ENCODE peak calls at places on chromosomes 13 and 19, in seven cellular contexts. Z is left lung, E is transverse colon, P is Peyer's patch, Y is MM.1S, C is brain microvascular endothelial cell, G is tibial nerve. M is an unnamed sample. For H3K27me3, the result is how much of the 10 kb centered on the place peaks cover.

GRCh38 chr19:2949939-2950285 is 5.1 kb upstream of the ZNF77 start:
- DNase-seq in Z (peak), E (no peak), P (no peak), Y (no peak), C (peak), G (peak), M (peak)

GRCh38 chr19:50933640-50934039 is 19.2 kb downstream of the KLK5 start:
- DNase-seq in Z (no peak), E (no peak), P (no peak), Y (no peak), C (peak), G (no peak), M (peak)

GRCh38 chr13:44331446-44331845 is 42.2 kb upstream of the SERP2 start:
- DNase-seq in Z (no peak), E (no peak), P (no peak), Y (no peak), C (peak), G (no peak), M (no peak)

GRCh38 chr13:21338651-21339278 is 120.3 kb downstream of the ZDHHC20 start:
- DNase-seq in Z (no peak), E (no peak), P (no peak), Y (no peak), C (no peak), G (no peak), M (no peak)

GRCh38 chr13:97359181-97360057 is 74.5 kb upstream of the RAP2A start:
- DNase-seq in Z (no peak), E (peak), P (peak), Y (peak), C (peak), G (peak), M (peak)

GRCh38 chr19:11018743-11019142 is 57.9 kb downstream of the SMARCA4 start:
- DNase-seq in Z (peak), E (no peak), P (no peak), Y (no peak), C (no peak), G (no peak), M (peak)

GRCh38 chr13:20340136-20340758 is 108.1 kb upstream of the GJB6 start:
- DNase-seq in Z (no peak), E (no peak), P (no peak), Y (no peak), C (no peak), G (no peak), M (no peak)

GRCh38 chr19:48385461-48386087 is 5.8 kb downstream of the KDELR1 start:
- DNase-seq in Z (no peak), E (peak), P (no peak), Y (peak), C (no peak), G (no peak), M (no peak)

GRCh38 chr13:72314210-72314609 is 413.2 kb downstream of the MZT1 start:
- DNase-seq in Z (no peak), E (no peak), P (no peak), Y (no peak), C (no peak), G (no peak), M (no peak)

GRCh38 chr19:58261968-58262921 is 16.5 kb upstream of the ZNF8 start:
- DNase-seq in Z (no peak), E (no peak), P (no peak), Y (no peak), C (no peak), G (no peak), M (no peak)

GRCh38 chr19:8487137-8487851 is 15.1 kb downstream of the PRAM1 start:
- DNase-seq in Z (peak), E (peak), P (peak), Y (no peak), C (no peak), G (peak), M (no peak)

GRCh38 chr19:38429055-38429810 is 3.2 kb upstream of the RASGRP4 start:
- DNase-seq in Z (no peak), E (no peak), P (no peak), Y (no peak), C (no peak), G (no peak), M (no peak)

GRCh38 chr13:47472516-47472915 is 528.6 kb downstream of the SUCLA2 start:
- DNase-seq in Z (no peak), E (no peak), P (no peak), Y (no peak), C (no peak), G (no peak), M (no peak)

GRCh38 chr13:25232937-25233515 is 54.3 kb downstream of the MTMR6 start:
- DNase-seq in Z (no peak), E (no peak), P (no peak), Y (no peak), C (no peak), G (no peak), M (peak)

GRCh38 chr13:23385931-23386330 is 47.6 kb downstream of the SACS start:
- DNase-seq in Z (no peak), E (no peak), P (no peak), Y (no peak), C (no peak), G (no peak), M (peak)

GRCh38 chr13:94481966-94482365 is 2.5 kb upstream of the DCT start:
- DNase-seq in Z (peak), E (no peak), P (no peak), Y (no peak), C (peak), G (no peak), M (peak)

GRCh38 chr19:18612051-18612771 is 459 bp upstream of the TMEM59L start:
- DNase-seq in Z (no peak), E (no peak), P (no peak), Y (no peak), C (no peak), G (no peak), M (no peak)

GRCh38 chr13:45137501-45137880 is 17.2 kb downstream of the GTF2F2 start:
- DNase-seq in Z (no peak), E (no peak), P (no peak), Y (no peak), C (no peak), G (no peak), M (no peak)

GRCh38 chr13:39623466-39623865 is 20.5 kb upstream of the LHFPL6 start:
- DNase-seq in Z (no peak), E (no peak), P (no peak), Y (no peak), C (no peak), G (no peak), M (no peak)

DNA sequence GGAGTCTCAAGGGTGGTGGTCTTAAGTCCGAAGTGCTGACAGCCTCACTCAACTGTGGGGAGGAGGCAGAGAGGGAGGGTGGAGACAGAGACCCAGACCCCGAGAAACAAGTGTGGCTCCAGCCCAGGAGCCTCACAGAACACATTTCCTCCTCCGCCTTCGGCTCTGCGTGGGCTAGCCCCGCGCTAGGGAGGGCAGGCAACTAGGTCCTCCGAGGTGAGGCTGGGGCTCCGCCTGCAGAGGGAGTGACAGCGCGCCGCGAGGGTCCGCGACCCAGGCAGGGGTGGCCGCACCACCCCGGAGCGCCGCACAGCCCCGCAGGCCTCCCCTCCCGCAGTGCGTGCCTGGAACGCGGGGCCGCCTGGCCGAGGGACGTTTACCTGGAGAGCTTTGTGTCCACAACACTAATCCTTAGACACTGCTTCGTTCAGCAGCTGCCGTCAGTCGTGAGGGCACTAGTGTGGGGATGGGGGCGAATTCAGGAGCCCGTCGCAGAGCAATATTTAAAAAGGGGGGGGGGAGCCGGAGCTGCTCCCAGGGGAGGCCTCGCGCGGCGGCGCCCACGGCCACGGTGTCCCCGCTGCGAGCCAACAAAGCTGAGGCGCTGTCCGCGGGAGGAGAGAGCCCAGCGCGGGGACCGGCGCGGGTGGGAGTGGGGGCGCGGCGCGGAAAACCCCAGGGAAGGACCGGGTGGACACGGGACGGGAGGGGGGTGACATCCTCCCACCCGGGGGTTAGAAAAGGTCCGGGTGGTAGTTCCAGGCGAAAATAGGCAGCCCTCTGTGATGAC is 11.3 kb upstream of the SOX1 start:
- DNase-seq in Z (no peak), E (no peak), P (no peak), Y (no peak), C (no peak), G (no peak), M (no peak)
- H3K4me3 ChIP-seq in Z (no peak), E (no peak), P (no peak), Y (no peak), C (no peak), G (no peak), M (no peak)

DNA sequence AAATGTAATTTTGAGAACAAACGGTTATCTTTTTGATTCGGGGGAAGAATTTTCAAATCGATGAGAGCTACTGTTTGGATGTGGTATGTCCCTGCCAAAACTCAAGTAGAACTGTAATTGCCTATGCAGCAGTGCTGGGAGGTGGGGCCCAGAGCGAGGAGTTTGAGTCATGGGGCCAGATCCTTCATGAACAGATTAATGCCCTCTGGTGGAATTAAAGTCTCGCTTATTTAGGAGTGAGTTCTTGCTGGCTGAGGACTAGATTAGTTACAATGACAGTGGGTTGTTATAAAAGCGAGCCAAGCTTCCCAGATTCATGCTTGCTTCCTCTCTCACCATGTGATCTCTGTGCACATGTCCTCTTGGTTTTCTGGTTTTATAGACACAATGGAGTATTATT is 11.8 kb upstream of the PRR20A start:
- DNase-seq in Z (no peak), E (no peak), P (no peak), Y (no peak), C (no peak), G (no peak), M (no peak)
- TF ChIP-seq CTCF in Z (no peak), E (no peak), P (no peak), Y (no peak), C (no peak), G (no peak), M (no peak)

GRCh38 chr19:45234089-45234869 is 10.9 kb downstream of the EXOC3L2 start:
- DNase-seq in Z (no peak), E (no peak), P (no peak), Y (no peak), C (no peak), G (no peak), M (no peak)
- H3K27me3 ChIP-seq in Z (under half), E (under half), P (under half), Y (half or more), C (under half), G (under half), M (under half)

GRCh38 chr13:109666656-109667448 is 119.5 kb downstream of the IRS2 start:
- DNase-seq in Z (no peak), E (no peak), P (no peak), Y (no peak), C (peak), G (no peak), M (peak)
- H3K4me3 ChIP-seq in Z (no peak), E (no peak), P (no peak), Y (no peak), C (no peak), G (no peak), M (no peak)

GRCh38 chr13:31044658-31045620 is 112.5 kb downstream of the TEX26 start:
- DNase-seq in Z (no peak), E (no peak), P (peak), Y (no peak), C (no peak), G (no peak), M (no peak)
- TF ChIP-seq CTCF in Z (no peak), E (no peak), P (no peak), Y (no peak), C (peak), G (no peak), M (no peak)

GRCh38 chr19:29104605-29105241 is 108.2 kb downstream of the UQCRFS1 start:
- DNase-seq in Z (no peak), E (no peak), P (no peak), Y (no peak), C (no peak), G (no peak), M (no peak)
- H3K27me3 ChIP-seq in Z (under half), E (under half), P (under half), Y (under half), C (under half), G (under half), M (under half)

GRCh38 chr13:42039457-42039945 is 8.9 kb upstream of the DGKH start:
- DNase-seq in Z (no peak), E (no peak), P (no peak), Y (no peak), C (no peak), G (peak), M (no peak)

GRCh38 chr13:42039946-42040729 is 8.3 kb upstream of the DGKH start:
- DNase-seq in Z (peak), E (peak), P (peak), Y (peak), C (peak), G (peak), M (peak)

GRCh38 chr13:42036711-42037110 is 11.7 kb upstream of the DGKH start:
- DNase-seq in Z (no peak), E (no peak), P (no peak), Y (no peak), C (no peak), G (no peak), M (no peak)

GRCh38 chr13:42038661-42039456 is 9.6 kb upstream of the DGKH start:
- DNase-seq in Z (no peak), E (no peak), P (no peak), Y (no peak), C (no peak), G (no peak), M (no peak)

DNA sequence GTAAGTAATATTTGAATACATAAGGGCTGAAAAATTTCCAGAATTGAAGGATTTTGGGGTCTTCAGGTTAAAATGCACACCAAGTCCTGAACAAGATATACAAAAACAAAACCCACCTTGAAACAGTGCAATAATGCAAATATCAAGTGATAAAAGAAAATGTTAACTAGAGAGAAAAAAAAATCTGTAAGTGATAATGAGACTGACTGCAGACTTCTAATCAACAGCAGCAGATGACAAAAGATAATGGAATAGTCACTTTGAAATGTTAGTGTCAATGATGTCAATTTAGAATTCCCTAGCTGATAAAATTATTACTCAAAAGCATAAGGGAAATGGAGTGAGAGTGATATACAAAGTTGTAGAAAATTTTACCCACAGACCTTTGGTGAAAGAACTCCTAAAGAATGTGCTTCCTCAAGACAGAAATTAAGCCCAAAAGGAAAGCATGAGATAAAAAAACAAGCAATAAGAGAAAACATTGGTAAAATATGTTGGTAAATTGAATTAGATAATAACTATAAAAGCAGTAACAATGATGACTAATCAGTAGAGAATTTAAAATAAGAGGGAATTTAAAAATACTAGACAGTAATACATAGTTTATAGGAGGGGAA is 12.4 kb upstream of the DGKH start:
- DNase-seq in Z (no peak), E (no peak), P (no peak), Y (no peak), C (no peak), G (no peak), M (no peak)
- H3K4me3 ChIP-seq in Z (no peak), E (no peak), P (no peak), Y (no peak), C (no peak), G (no peak), M (no peak)

M was measured in bronchial epithelial cell.